ENCODE peak calls at places on chromosome 2, in nine cellular contexts. D is small intestine; J is neural progenitor cell; W is globus pallidus; L is CD8-positive, alpha-beta T cell; T is NCI-H1694; R is activated gamma-delta T cell; F is T-helper 1 cell; O is epithelial cell of proximal tubule. K is an unnamed sample.
A peak's percentile ranks its signal among the peaks of the same experiment; 100 is the strongest.

GRCh38 chr2:156466739-156467405 is 30.7 kb downstream of the GPD2 start:
- DNase-seq in D (peak; percentile 49), J (no peak), W (peak; percentile 68), L (no peak), T (no peak), R (no peak), F (no peak), O (no peak), K (no peak)

GRCh38 chr2:76958749-76959148 is 563.4 kb downstream of the LRRTM4 start:
- DNase-seq in D (no peak), J (peak; percentile 84), W (no peak), L (no peak), T (no peak), R (no peak), F (no peak), O (no peak), K (no peak)

GRCh38 chr2:63059434-63060078 is 8.9 kb downstream of the OTX1 start:
- DNase-seq in D (no peak), J (peak; percentile 48), W (no peak), L (no peak), T (no peak), R (no peak), F (no peak), O (no peak), K (no peak)

GRCh38 chr2:25341031-25341727 is 546 bp downstream of the DNMT3A start:
- DNase-seq in D (no peak), J (no peak), W (peak; percentile 68), L (no peak), T (no peak), R (peak; percentile 29), F (no peak), O (no peak), K (no peak)

GRCh38 chr2:181784556-181784955 is 104.2 kb upstream of the NEUROD1 start:
- DNase-seq in D (peak; percentile 64), J (no peak), W (no peak), L (no peak), T (no peak), R (no peak), F (no peak), O (no peak), K (no peak)

GRCh38 chr2:7825591-7826312 is 856.1 kb upstream of the ID2 start:
- DNase-seq in D (no peak), J (no peak), W (no peak), L (no peak), T (no peak), R (no peak), F (no peak), O (peak; percentile 95), K (no peak)

GRCh38 chr2:24049485-24050021 is at the start of gene FKBP1B:
- DNase-seq in D (peak; percentile 79), J (peak; percentile 92), W (no peak), L (no peak), T (peak; percentile 24), R (peak; percentile 56), F (peak; percentile 33), O (no peak), K (no peak)

GRCh38 chr2:217964658-217965161 is 38.1 kb downstream of the TNS1 start:
- DNase-seq in D (peak; percentile 6), J (peak; percentile 33), W (no peak), L (no peak), T (no peak), R (no peak), F (no peak), O (no peak), K (no peak)

K was measured in KG1.